ENCODE peak calls at places on chromosomes 6 and 20, in nine cellular contexts. One of them, this sample, is unnamed.

GRCh38 chr6:20509211-20509610 is 25.0 kb upstream of the CDKAL1 start:
- DNase-seq in activated CD4-positive, alpha-beta T cell treated with anti-CD3 and anti-CD28 coated beads, Interleukin-2, amount 50 U/mL, for 24 hours: no peak
- DNase-seq in GM13977: no peak
- DNase-seq in progenitor cell of endocrine pancreas: no peak
- DNase-seq in fibroblast of the conjunctiva: no peak
- DNase-seq in ELR: no peak
- DNase-seq in colonic mucosa: no peak
- DNase-seq in mammary epithelial cell: no peak
- DNase-seq in stimulated activated CD4-positive, alpha-beta T cell treated with anti-CD3 and anti-CD28 coated beads, Interleukin-2, amount 100 ng/mL, for 48 hours: no peak
- DNase-seq in this sample: no peak

GRCh38 chr6:106773482-106773881 is 144.1 kb downstream of the QRSL1 start:
- DNase-seq in activated CD4-positive, alpha-beta T cell treated with anti-CD3 and anti-CD28 coated beads, Interleukin-2, amount 50 U/mL, for 24 hours: no peak
- DNase-seq in GM13977: no peak
- DNase-seq in progenitor cell of endocrine pancreas: no peak
- DNase-seq in fibroblast of the conjunctiva: no peak
- DNase-seq in ELR: no peak
- DNase-seq in colonic mucosa: no peak
- DNase-seq in mammary epithelial cell: peak
- DNase-seq in stimulated activated CD4-positive, alpha-beta T cell treated with anti-CD3 and anti-CD28 coated beads, Interleukin-2, amount 100 ng/mL, for 48 hours: no peak
- DNase-seq in this sample: no peak

GRCh38 chr6:133241088-133241900 is at the start of gene EYA4:
- DNase-seq in activated CD4-positive, alpha-beta T cell treated with anti-CD3 and anti-CD28 coated beads, Interleukin-2, amount 50 U/mL, for 24 hours: no peak
- DNase-seq in GM13977: peak
- DNase-seq in progenitor cell of endocrine pancreas: peak
- DNase-seq in fibroblast of the conjunctiva: no peak
- DNase-seq in ELR: peak
- DNase-seq in colonic mucosa: no peak
- DNase-seq in mammary epithelial cell: peak
- DNase-seq in stimulated activated CD4-positive, alpha-beta T cell treated with anti-CD3 and anti-CD28 coated beads, Interleukin-2, amount 100 ng/mL, for 48 hours: no peak
- DNase-seq in this sample: no peak

GRCh38 chr6:68776382-68776781 is 141.3 kb downstream of the ADGRB3 start:
- DNase-seq in activated CD4-positive, alpha-beta T cell treated with anti-CD3 and anti-CD28 coated beads, Interleukin-2, amount 50 U/mL, for 24 hours: no peak
- DNase-seq in GM13977: no peak
- DNase-seq in progenitor cell of endocrine pancreas: no peak
- DNase-seq in fibroblast of the conjunctiva: no peak
- DNase-seq in ELR: no peak
- DNase-seq in colonic mucosa: no peak
- DNase-seq in mammary epithelial cell: no peak
- DNase-seq in stimulated activated CD4-positive, alpha-beta T cell treated with anti-CD3 and anti-CD28 coated beads, Interleukin-2, amount 100 ng/mL, for 48 hours: no peak
- DNase-seq in this sample: no peak

GRCh38 chr6:135267085-135267484 is 86.0 kb downstream of the MYB start:
- DNase-seq in activated CD4-positive, alpha-beta T cell treated with anti-CD3 and anti-CD28 coated beads, Interleukin-2, amount 50 U/mL, for 24 hours: no peak
- DNase-seq in GM13977: no peak
- DNase-seq in progenitor cell of endocrine pancreas: no peak
- DNase-seq in fibroblast of the conjunctiva: no peak
- DNase-seq in ELR: no peak
- DNase-seq in colonic mucosa: peak
- DNase-seq in mammary epithelial cell: no peak
- DNase-seq in stimulated activated CD4-positive, alpha-beta T cell treated with anti-CD3 and anti-CD28 coated beads, Interleukin-2, amount 100 ng/mL, for 48 hours: no peak
- DNase-seq in this sample: no peak

GRCh38 chr6:42443312-42444075 is 8.2 kb downstream of the TRERF1 start:
- DNase-seq in activated CD4-positive, alpha-beta T cell treated with anti-CD3 and anti-CD28 coated beads, Interleukin-2, amount 50 U/mL, for 24 hours: no peak
- DNase-seq in GM13977: no peak
- DNase-seq in progenitor cell of endocrine pancreas: no peak
- DNase-seq in fibroblast of the conjunctiva: no peak
- DNase-seq in ELR: no peak
- DNase-seq in colonic mucosa: no peak
- DNase-seq in mammary epithelial cell: no peak
- DNase-seq in stimulated activated CD4-positive, alpha-beta T cell treated with anti-CD3 and anti-CD28 coated beads, Interleukin-2, amount 100 ng/mL, for 48 hours: no peak
- DNase-seq in this sample: no peak

GRCh38 chr6:26222587-26222986 is 135.4 kb downstream of the HFE start:
- DNase-seq in activated CD4-positive, alpha-beta T cell treated with anti-CD3 and anti-CD28 coated beads, Interleukin-2, amount 50 U/mL, for 24 hours: no peak
- DNase-seq in GM13977: no peak
- DNase-seq in progenitor cell of endocrine pancreas: no peak
- DNase-seq in fibroblast of the conjunctiva: no peak
- DNase-seq in ELR: no peak
- DNase-seq in colonic mucosa: no peak
- DNase-seq in mammary epithelial cell: no peak
- DNase-seq in stimulated activated CD4-positive, alpha-beta T cell treated with anti-CD3 and anti-CD28 coated beads, Interleukin-2, amount 100 ng/mL, for 48 hours: no peak
- DNase-seq in this sample: no peak

GRCh38 chr6:70973591-70973990 is 16.7 kb upstream of the B3GAT2 start:
- DNase-seq in activated CD4-positive, alpha-beta T cell treated with anti-CD3 and anti-CD28 coated beads, Interleukin-2, amount 50 U/mL, for 24 hours: no peak
- DNase-seq in GM13977: no peak
- DNase-seq in progenitor cell of endocrine pancreas: no peak
- DNase-seq in fibroblast of the conjunctiva: no peak
- DNase-seq in ELR: peak
- DNase-seq in colonic mucosa: no peak
- DNase-seq in mammary epithelial cell: peak
- DNase-seq in stimulated activated CD4-positive, alpha-beta T cell treated with anti-CD3 and anti-CD28 coated beads, Interleukin-2, amount 100 ng/mL, for 48 hours: no peak
- DNase-seq in this sample: peak

GRCh38 chr20:36728986-36729385 is 16.9 kb downstream of the NDRG3 start:
- DNase-seq in activated CD4-positive, alpha-beta T cell treated with anti-CD3 and anti-CD28 coated beads, Interleukin-2, amount 50 U/mL, for 24 hours: no peak
- DNase-seq in GM13977: peak
- DNase-seq in progenitor cell of endocrine pancreas: no peak
- DNase-seq in fibroblast of the conjunctiva: no peak
- DNase-seq in ELR: peak
- DNase-seq in colonic mucosa: no peak
- DNase-seq in mammary epithelial cell: peak
- DNase-seq in stimulated activated CD4-positive, alpha-beta T cell treated with anti-CD3 and anti-CD28 coated beads, Interleukin-2, amount 100 ng/mL, for 48 hours: no peak
- DNase-seq in this sample: peak

GRCh38 chr6:81446509-81446908 is 306.0 kb downstream of the TENT5A start:
- DNase-seq in activated CD4-positive, alpha-beta T cell treated with anti-CD3 and anti-CD28 coated beads, Interleukin-2, amount 50 U/mL, for 24 hours: no peak
- DNase-seq in GM13977: no peak
- DNase-seq in progenitor cell of endocrine pancreas: no peak
- DNase-seq in fibroblast of the conjunctiva: no peak
- DNase-seq in ELR: no peak
- DNase-seq in colonic mucosa: no peak
- DNase-seq in mammary epithelial cell: no peak
- DNase-seq in stimulated activated CD4-positive, alpha-beta T cell treated with anti-CD3 and anti-CD28 coated beads, Interleukin-2, amount 100 ng/mL, for 48 hours: no peak
- DNase-seq in this sample: no peak

GRCh38 chr6:119294984-119295383 is 54.6 kb downstream of the MAN1A1 start:
- DNase-seq in activated CD4-positive, alpha-beta T cell treated with anti-CD3 and anti-CD28 coated beads, Interleukin-2, amount 50 U/mL, for 24 hours: no peak
- DNase-seq in GM13977: no peak
- DNase-seq in progenitor cell of endocrine pancreas: no peak
- DNase-seq in fibroblast of the conjunctiva: no peak
- DNase-seq in ELR: no peak
- DNase-seq in colonic mucosa: no peak
- DNase-seq in mammary epithelial cell: no peak
- DNase-seq in stimulated activated CD4-positive, alpha-beta T cell treated with anti-CD3 and anti-CD28 coated beads, Interleukin-2, amount 100 ng/mL, for 48 hours: no peak
- DNase-seq in this sample: no peak

GRCh38 chr20:8020314-8021079 is 936 bp upstream of the TMX4 start:
- DNase-seq in activated CD4-positive, alpha-beta T cell treated with anti-CD3 and anti-CD28 coated beads, Interleukin-2, amount 50 U/mL, for 24 hours: no peak
- DNase-seq in GM13977: peak
- DNase-seq in progenitor cell of endocrine pancreas: no peak
- DNase-seq in fibroblast of the conjunctiva: no peak
- DNase-seq in ELR: peak
- DNase-seq in colonic mucosa: no peak
- DNase-seq in mammary epithelial cell: peak
- DNase-seq in stimulated activated CD4-positive, alpha-beta T cell treated with anti-CD3 and anti-CD28 coated beads, Interleukin-2, amount 100 ng/mL, for 48 hours: no peak
- DNase-seq in this sample: no peak

GRCh38 chr20:12455152-12455551 is 537.5 kb downstream of the BTBD3 start:
- DNase-seq in activated CD4-positive, alpha-beta T cell treated with anti-CD3 and anti-CD28 coated beads, Interleukin-2, amount 50 U/mL, for 24 hours: no peak
- DNase-seq in GM13977: no peak
- DNase-seq in progenitor cell of endocrine pancreas: no peak
- DNase-seq in fibroblast of the conjunctiva: no peak
- DNase-seq in ELR: no peak
- DNase-seq in colonic mucosa: peak
- DNase-seq in mammary epithelial cell: no peak
- DNase-seq in stimulated activated CD4-positive, alpha-beta T cell treated with anti-CD3 and anti-CD28 coated beads, Interleukin-2, amount 100 ng/mL, for 48 hours: no peak
- DNase-seq in this sample: peak

GRCh38 chr20:58790440-58790839 is 60.3 kb downstream of the GNAS-AS1 start:
- DNase-seq in activated CD4-positive, alpha-beta T cell treated with anti-CD3 and anti-CD28 coated beads, Interleukin-2, amount 50 U/mL, for 24 hours: no peak
- DNase-seq in GM13977: no peak
- DNase-seq in progenitor cell of endocrine pancreas: no peak
- DNase-seq in fibroblast of the conjunctiva: no peak
- DNase-seq in ELR: peak
- DNase-seq in colonic mucosa: no peak
- DNase-seq in mammary epithelial cell: no peak
- DNase-seq in stimulated activated CD4-positive, alpha-beta T cell treated with anti-CD3 and anti-CD28 coated beads, Interleukin-2, amount 100 ng/mL, for 48 hours: no peak
- DNase-seq in this sample: no peak

GRCh38 chr6:125718109-125718508 is 31.3 kb upstream of the HEY2 start:
- DNase-seq in activated CD4-positive, alpha-beta T cell treated with anti-CD3 and anti-CD28 coated beads, Interleukin-2, amount 50 U/mL, for 24 hours: no peak
- DNase-seq in GM13977: no peak
- DNase-seq in progenitor cell of endocrine pancreas: no peak
- DNase-seq in fibroblast of the conjunctiva: no peak
- DNase-seq in ELR: no peak
- DNase-seq in colonic mucosa: no peak
- DNase-seq in mammary epithelial cell: no peak
- DNase-seq in stimulated activated CD4-positive, alpha-beta T cell treated with anti-CD3 and anti-CD28 coated beads, Interleukin-2, amount 100 ng/mL, for 48 hours: no peak
- DNase-seq in this sample: no peak

GRCh38 chr6:161233986-161234620 is 39.8 kb downstream of the AGPAT4 start:
- DNase-seq in activated CD4-positive, alpha-beta T cell treated with anti-CD3 and anti-CD28 coated beads, Interleukin-2, amount 50 U/mL, for 24 hours: no peak
- DNase-seq in GM13977: no peak
- DNase-seq in progenitor cell of endocrine pancreas: no peak
- DNase-seq in fibroblast of the conjunctiva: peak
- DNase-seq in ELR: peak
- DNase-seq in colonic mucosa: peak
- DNase-seq in mammary epithelial cell: peak
- DNase-seq in stimulated activated CD4-positive, alpha-beta T cell treated with anti-CD3 and anti-CD28 coated beads, Interleukin-2, amount 100 ng/mL, for 48 hours: no peak
- DNase-seq in this sample: peak

GRCh38 chr6:5359413-5359812 is 98.1 kb downstream of the FARS2 start:
- DNase-seq in activated CD4-positive, alpha-beta T cell treated with anti-CD3 and anti-CD28 coated beads, Interleukin-2, amount 50 U/mL, for 24 hours: no peak
- DNase-seq in GM13977: no peak
- DNase-seq in progenitor cell of endocrine pancreas: no peak
- DNase-seq in fibroblast of the conjunctiva: no peak
- DNase-seq in ELR: no peak
- DNase-seq in colonic mucosa: no peak
- DNase-seq in mammary epithelial cell: no peak
- DNase-seq in stimulated activated CD4-positive, alpha-beta T cell treated with anti-CD3 and anti-CD28 coated beads, Interleukin-2, amount 100 ng/mL, for 48 hours: no peak
- DNase-seq in this sample: peak

GRCh38 chr6:84522135-84522535 is 242.3 kb downstream of the TBX18 start:
- DNase-seq in activated CD4-positive, alpha-beta T cell treated with anti-CD3 and anti-CD28 coated beads, Interleukin-2, amount 50 U/mL, for 24 hours: no peak
- DNase-seq in GM13977: no peak
- DNase-seq in progenitor cell of endocrine pancreas: no peak
- DNase-seq in fibroblast of the conjunctiva: peak
- DNase-seq in ELR: peak
- DNase-seq in colonic mucosa: no peak
- DNase-seq in mammary epithelial cell: peak
- DNase-seq in stimulated activated CD4-positive, alpha-beta T cell treated with anti-CD3 and anti-CD28 coated beads, Interleukin-2, amount 100 ng/mL, for 48 hours: no peak
- DNase-seq in this sample: peak

GRCh38 chr6:161137839-161138544 is 135.9 kb downstream of the AGPAT4 start:
- DNase-seq in activated CD4-positive, alpha-beta T cell treated with anti-CD3 and anti-CD28 coated beads, Interleukin-2, amount 50 U/mL, for 24 hours: no peak
- DNase-seq in GM13977: no peak
- DNase-seq in progenitor cell of endocrine pancreas: no peak
- DNase-seq in fibroblast of the conjunctiva: no peak
- DNase-seq in ELR: peak
- DNase-seq in colonic mucosa: no peak
- DNase-seq in mammary epithelial cell: peak
- DNase-seq in stimulated activated CD4-positive, alpha-beta T cell treated with anti-CD3 and anti-CD28 coated beads, Interleukin-2, amount 100 ng/mL, for 48 hours: no peak
- DNase-seq in this sample: no peak

GRCh38 chr6:152096863-152097496 is 289.5 kb downstream of the ESR1 start:
- DNase-seq in activated CD4-positive, alpha-beta T cell treated with anti-CD3 and anti-CD28 coated beads, Interleukin-2, amount 50 U/mL, for 24 hours: no peak
- DNase-seq in GM13977: no peak
- DNase-seq in progenitor cell of endocrine pancreas: no peak
- DNase-seq in fibroblast of the conjunctiva: peak
- DNase-seq in ELR: peak
- DNase-seq in colonic mucosa: no peak
- DNase-seq in mammary epithelial cell: peak
- DNase-seq in stimulated activated CD4-positive, alpha-beta T cell treated with anti-CD3 and anti-CD28 coated beads, Interleukin-2, amount 100 ng/mL, for 48 hours: no peak
- DNase-seq in this sample: peak

GRCh38 chr6:52598123-52598823 is 21.4 kb upstream of the TRAM2 start:
- DNase-seq in activated CD4-positive, alpha-beta T cell treated with anti-CD3 and anti-CD28 coated beads, Interleukin-2, amount 50 U/mL, for 24 hours: peak
- DNase-seq in GM13977: no peak
- DNase-seq in progenitor cell of endocrine pancreas: peak
- DNase-seq in fibroblast of the conjunctiva: peak
- DNase-seq in ELR: peak
- DNase-seq in colonic mucosa: peak
- DNase-seq in mammary epithelial cell: no peak
- DNase-seq in stimulated activated CD4-positive, alpha-beta T cell treated with anti-CD3 and anti-CD28 coated beads, Interleukin-2, amount 100 ng/mL, for 48 hours: peak
- DNase-seq in this sample: peak

GRCh38 chr20:5870462-5871021 is 79.8 kb downstream of the TRMT6 start:
- DNase-seq in activated CD4-positive, alpha-beta T cell treated with anti-CD3 and anti-CD28 coated beads, Interleukin-2, amount 50 U/mL, for 24 hours: no peak
- DNase-seq in GM13977: no peak
- DNase-seq in progenitor cell of endocrine pancreas: no peak
- DNase-seq in fibroblast of the conjunctiva: no peak
- DNase-seq in ELR: no peak
- DNase-seq in colonic mucosa: no peak
- DNase-seq in mammary epithelial cell: no peak
- DNase-seq in stimulated activated CD4-positive, alpha-beta T cell treated with anti-CD3 and anti-CD28 coated beads, Interleukin-2, amount 100 ng/mL, for 48 hours: no peak
- DNase-seq in this sample: no peak

GRCh38 chr6:113184736-113185135 is 672.4 kb upstream of the MARCKS start:
- DNase-seq in activated CD4-positive, alpha-beta T cell treated with anti-CD3 and anti-CD28 coated beads, Interleukin-2, amount 50 U/mL, for 24 hours: no peak
- DNase-seq in GM13977: no peak
- DNase-seq in progenitor cell of endocrine pancreas: no peak
- DNase-seq in fibroblast of the conjunctiva: no peak
- DNase-seq in ELR: no peak
- DNase-seq in colonic mucosa: no peak
- DNase-seq in mammary epithelial cell: no peak
- DNase-seq in stimulated activated CD4-positive, alpha-beta T cell treated with anti-CD3 and anti-CD28 coated beads, Interleukin-2, amount 100 ng/mL, for 48 hours: no peak
- DNase-seq in this sample: no peak

GRCh38 chr6:79669766-79670165 is 38.6 kb downstream of the SH3BGRL2 start:
- DNase-seq in activated CD4-positive, alpha-beta T cell treated with anti-CD3 and anti-CD28 coated beads, Interleukin-2, amount 50 U/mL, for 24 hours: no peak
- DNase-seq in GM13977: no peak
- DNase-seq in progenitor cell of endocrine pancreas: no peak
- DNase-seq in fibroblast of the conjunctiva: no peak
- DNase-seq in ELR: no peak
- DNase-seq in colonic mucosa: no peak
- DNase-seq in mammary epithelial cell: no peak
- DNase-seq in stimulated activated CD4-positive, alpha-beta T cell treated with anti-CD3 and anti-CD28 coated beads, Interleukin-2, amount 100 ng/mL, for 48 hours: no peak
- DNase-seq in this sample: no peak

GRCh38 chr20:60232380-60232779 is 274.2 kb downstream of the CDH26 start:
- DNase-seq in activated CD4-positive, alpha-beta T cell treated with anti-CD3 and anti-CD28 coated beads, Interleukin-2, amount 50 U/mL, for 24 hours: no peak
- DNase-seq in GM13977: no peak
- DNase-seq in progenitor cell of endocrine pancreas: no peak
- DNase-seq in fibroblast of the conjunctiva: no peak
- DNase-seq in ELR: no peak
- DNase-seq in colonic mucosa: no peak
- DNase-seq in mammary epithelial cell: no peak
- DNase-seq in stimulated activated CD4-positive, alpha-beta T cell treated with anti-CD3 and anti-CD28 coated beads, Interleukin-2, amount 100 ng/mL, for 48 hours: no peak
- DNase-seq in this sample: no peak

This sample was measured in MCF 10A.